ENCODE peak calls at places on chromosomes 1 and 21, in eight cellular contexts. F is LHCN-M2; P is uterus; V is effector CD4-positive, alpha-beta T cell; R is NCI-H524 treated with DMSO at 0.1 percent for 48 hours; L is stimulated activated CD4-positive, alpha-beta T cell treated with anti-CD3 and anti-CD28 coated beads, Interleukin-2, amount 100 ng/mL, for 48 hours; C is activated effector memory CD4-positive, alpha-beta T cell treated with anti-CD3 and anti-CD28 coated beads, Interleukin-2, amount 50 U/mL, for 16 hours; A is LoVo. M is an unnamed sample.

GRCh38 chr1:78918157-78918556 is 88.4 kb downstream of the ADGRL4 start:
- DNase-seq in F (peak; percentile 26), P (no peak), V (no peak), R (no peak), L (no peak), C (no peak), A (no peak), M (no peak)

GRCh38 chr1:214316597-214316996 is 35.6 kb downstream of the SMYD2 start:
- DNase-seq in F (peak; percentile 41), P (no peak), V (no peak), R (no peak), L (no peak), C (no peak), A (no peak), M (no peak)

GRCh38 chr1:203286161-203286984 is 18.9 kb upstream of the BTG2 start:
- DNase-seq in F (no peak), P (no peak), V (no peak), R (no peak), L (no peak), C (no peak), A (no peak), M (no peak)

GRCh38 chr1:28745653-28746173 is 9.0 kb downstream of the YTHDF2 start:
- DNase-seq in F (no peak), P (no peak), V (no peak), R (no peak), L (no peak), C (no peak), A (no peak), M (no peak)

GRCh38 chr1:95196017-95196416 is 38.0 kb upstream of the RWDD3 start:
- DNase-seq in F (no peak), P (no peak), V (no peak), R (no peak), L (no peak), C (no peak), A (no peak), M (no peak)

GRCh38 chr1:156104861-156105546 is 9.5 kb upstream of the LMNA start:
- DNase-seq in F (no peak), P (peak; percentile 66), V (no peak), R (no peak), L (no peak), C (no peak), A (no peak), M (no peak)

GRCh38 chr1:145908653-145909052 is 1.2 kb downstream of the ITGA10 start:
- DNase-seq in F (peak; percentile 93), P (no peak), V (no peak), R (no peak), L (no peak), C (no peak), A (no peak), M (no peak)

GRCh38 chr1:8598783-8599182 is 218.7 kb downstream of the RERE start:
- DNase-seq in F (no peak), P (no peak), V (no peak), R (no peak), L (no peak), C (no peak), A (no peak), M (no peak)

GRCh38 chr1:47189844-47190562 is at the start of gene PDZK1IP1:
- DNase-seq in F (no peak), P (peak; percentile 75), V (no peak), R (no peak), L (no peak), C (peak; percentile 51), A (peak; percentile 64), M (no peak)

GRCh38 chr1:227890451-227891222 is 57.1 kb downstream of the WNT9A start:
- DNase-seq in F (no peak), P (peak; percentile 12), V (no peak), R (no peak), L (no peak), C (peak; percentile 59), A (no peak), M (no peak)

GRCh38 chr1:55827350-55827749 is 612.2 kb upstream of the USP24 start:
- DNase-seq in F (peak; percentile 91), P (peak; percentile 52), V (no peak), R (no peak), L (no peak), C (no peak), A (no peak), M (no peak)

GRCh38 chr1:173866462-173866861 is 1.3 kb downstream of the GAS5 start:
- DNase-seq in F (no peak), P (no peak), V (no peak), R (no peak), L (no peak), C (no peak), A (no peak), M (no peak)

GRCh38 chr1:219810451-219810850 is 117.9 kb downstream of the SLC30A10 start:
- DNase-seq in F (no peak), P (no peak), V (no peak), R (no peak), L (no peak), C (no peak), A (no peak), M (no peak)

GRCh38 chr1:169604781-169605560 is 18.7 kb upstream of the F5 start:
- DNase-seq in F (no peak), P (no peak), V (peak; percentile 11), R (no peak), L (no peak), C (peak; percentile 73), A (no peak), M (no peak)

GRCh38 chr1:98045211-98046030 is 124.6 kb upstream of the DPYD start:
- DNase-seq in F (peak; percentile 54), P (no peak), V (no peak), R (no peak), L (no peak), C (peak; percentile 61), A (no peak), M (no peak)

GRCh38 chr1:96886474-96886873 is 164.9 kb downstream of the PTBP2 start:
- DNase-seq in F (no peak), P (no peak), V (no peak), R (no peak), L (no peak), C (no peak), A (no peak), M (no peak)

GRCh38 chr1:18907914-18908845 is 5.8 kb upstream of the ALDH4A1 start:
- DNase-seq in F (no peak), P (no peak), V (no peak), R (no peak), L (no peak), C (no peak), A (no peak), M (no peak)

GRCh38 chr1:204723131-204723787 is 37.7 kb upstream of the LRRN2 start:
- DNase-seq in F (no peak), P (no peak), V (no peak), R (no peak), L (no peak), C (no peak), A (no peak), M (no peak)

GRCh38 chr21:31732891-31733520 is 1.1 kb upstream of the SCAF4 start:
- DNase-seq in F (peak; percentile 33), P (no peak), V (peak; percentile 5), R (no peak), L (peak; percentile 26), C (peak; percentile 67), A (no peak), M (no peak)

GRCh38 chr1:154186177-154186576 is 5.7 kb downstream of the TPM3 start:
- DNase-seq in F (peak; percentile 92), P (no peak), V (peak; percentile 47), R (peak; percentile 93), L (peak; percentile 70), C (peak; percentile 87), A (peak; percentile 30), M (no peak)

GRCh38 chr1:198523183-198523942 is 17.1 kb downstream of the ATP6V1G3 start:
- DNase-seq in F (no peak), P (no peak), V (no peak), R (no peak), L (no peak), C (no peak), A (no peak), M (no peak)

GRCh38 chr1:44068442-44068861 is 37.2 kb upstream of the SLC6A9 start:
- DNase-seq in F (no peak), P (no peak), V (no peak), R (no peak), L (no peak), C (no peak), A (no peak), M (no peak)

GRCh38 chr1:41239988-41240610 is 2.0 kb downstream of the SCMH1 start:
- DNase-seq in F (peak; percentile 61), P (no peak), V (no peak), R (no peak), L (no peak), C (no peak), A (no peak), M (no peak)

GRCh38 chr1:201282931-201283829 is at the start of gene PKP1:
- DNase-seq in F (no peak), P (no peak), V (no peak), R (peak; percentile 14), L (peak; percentile 3), C (no peak), A (no peak), M (no peak)

M was measured in NCI-H1048.